ENCODE peak calls at places on chromosomes 3 and 15, in ten cellular contexts. R, S, O, U, I, B, W, P, E and H are unnamed samples.

GRCh38 chr3:98655666-98656065 is 62.3 kb upstream of the CPOX start:
- DNase-seq in E (no peak), P (no peak), W (peak; percentile 20), U (no peak), B (no peak), O (no peak), S (no peak), R (no peak), I (no peak), H (no peak)

GRCh38 chr15:68371160-68371559 is 60.8 kb downstream of the ITGA11 start:
- DNase-seq in B (no peak), E (no peak), I (no peak), U (no peak), O (no peak), S (no peak), P (no peak), R (peak; percentile 54), W (no peak), H (no peak)

GRCh38 chr3:22288756-22289155 is 537.7 kb upstream of the ZNF385D start:
- DNase-seq in U (no peak), E (no peak), P (no peak), I (no peak), W (no peak), O (no peak), R (no peak), B (no peak), S (no peak), H (no peak)

GRCh38 chr3:123104550-123104949 is 37.7 kb downstream of the PDIA5 start:
- DNase-seq in E (no peak), B (no peak), I (no peak), U (no peak), W (peak; percentile 83), P (no peak), R (no peak), O (no peak), S (no peak), H (peak; percentile 30)

GRCh38 chr3:152298393-152299242 is 29.9 kb downstream of the MBNL1 start:
- DNase-seq in P (no peak), U (no peak), S (peak; percentile 63), E (peak; percentile 50), O (peak; percentile 50), I (peak; percentile 63), R (peak; percentile 77), W (peak; percentile 96), B (peak; percentile 61), H (peak; percentile 95)

GRCh38 chr3:57130426-57131209 is 34.5 kb downstream of the IL17RD start:
- DNase-seq in U (no peak), B (peak; percentile 43), O (no peak), R (no peak), S (no peak), W (no peak), E (no peak), I (no peak), P (no peak), H (no peak)

GRCh38 chr3:146313411-146314111 is 62.7 kb upstream of the PLSCR4 start:
- DNase-seq in P (no peak), U (no peak), I (no peak), R (no peak), B (no peak), O (no peak), W (peak; percentile 90), E (no peak), S (no peak), H (peak; percentile 52)

GRCh38 chr3:143037867-143038266 is 36.5 kb downstream of the U2SURP start:
- DNase-seq in B (no peak), R (no peak), W (no peak), U (no peak), E (no peak), I (no peak), P (no peak), S (no peak), O (no peak), H (no peak)

GRCh38 chr3:124207873-124208473 is 216.0 kb upstream of the ROPN1 start:
- DNase-seq in P (no peak), W (no peak), I (no peak), E (no peak), B (no peak), U (no peak), S (no peak), R (no peak), O (no peak), H (no peak)

GRCh38 chr3:149571381-149571780 is 86.4 kb downstream of the WWTR1 start:
- DNase-seq in I (no peak), E (no peak), R (no peak), O (no peak), W (peak; percentile 28), S (no peak), B (no peak), U (no peak), P (no peak), H (no peak)

GRCh38 chr15:101051291-101052030 is 132.3 kb downstream of the LRRK1 start:
- DNase-seq in S (no peak), B (peak; percentile 13), P (no peak), W (no peak), I (no peak), O (no peak), R (no peak), E (no peak), U (no peak), H (no peak)

GRCh38 chr15:92634641-92635272 is 20.8 kb downstream of the FAM174B start:
- DNase-seq in O (no peak), B (no peak), E (no peak), P (no peak), I (no peak), U (no peak), W (no peak), S (no peak), R (no peak), H (no peak)

GRCh38 chr3:124315215-124316033 is 323.5 kb upstream of the ROPN1 start:
- DNase-seq in U (no peak), B (no peak), P (no peak), R (no peak), O (no peak), W (peak; percentile 69), I (no peak), E (no peak), S (no peak), H (no peak)

GRCh38 chr15:65620833-65621232 is 905 bp upstream of the SLC24A1 start:
- DNase-seq in E (no peak), W (no peak), U (no peak), I (no peak), O (no peak), S (no peak), P (no peak), B (no peak), R (no peak), H (no peak)

GRCh38 chr3:97815149-97815917 is 6.5 kb upstream of the CRYBG3 start:
- DNase-seq in U (no peak), W (peak; percentile 19), E (peak; percentile 13), O (no peak), B (no peak), P (peak; percentile 21), R (no peak), I (no peak), S (peak; percentile 54), H (no peak)

GRCh38 chr3:161038725-161039124 is 66.4 kb downstream of the B3GALNT1 start:
- DNase-seq in P (no peak), B (no peak), U (no peak), S (no peak), W (peak; percentile 54), I (no peak), R (no peak), O (no peak), E (no peak), H (no peak)

GRCh38 chr3:59425371-59425770 is 375.5 kb upstream of the CFAP20DC start:
- DNase-seq in P (no peak), I (no peak), E (no peak), R (no peak), O (no peak), S (no peak), W (peak; percentile 75), B (no peak), U (no peak), H (peak; percentile 82)

GRCh38 chr3:129530331-129530761 is 1.9 kb downstream of the RHO start:
- DNase-seq in P (no peak), U (no peak), I (no peak), R (no peak), S (no peak), B (no peak), O (no peak), W (peak; percentile 80), E (no peak), H (peak; percentile 8)

GRCh38 chr3:172666873-172667694 is 43.8 kb downstream of the NCEH1 start:
- DNase-seq in I (peak; percentile 59), S (peak; percentile 75), W (peak; percentile 85), E (peak; percentile 84), O (no peak), R (peak; percentile 67), U (peak; percentile 33), B (peak; percentile 76), P (peak; percentile 49), H (peak; percentile 70)

GRCh38 chr3:25604107-25604805 is 60.5 kb downstream of the TOP2B start:
- DNase-seq in O (no peak), I (no peak), E (no peak), P (no peak), R (no peak), S (no peak), W (peak; percentile 92), U (no peak), B (no peak), H (peak; percentile 33)

GRCh38 chr3:141151439-141151838 is 80.2 kb upstream of the PXYLP1 start:
- DNase-seq in B (no peak), O (no peak), W (peak; percentile 4), R (peak; percentile 30), I (no peak), U (no peak), E (no peak), S (no peak), P (no peak), H (no peak)

GRCh38 chr15:48447657-48448056 is 116.4 kb downstream of the DUT start:
- DNase-seq in E (no peak), I (no peak), O (no peak), U (no peak), W (peak; percentile 73), R (no peak), B (no peak), S (no peak), P (no peak), H (no peak)

GRCh38 chr15:56723787-56724186 is 9.5 kb downstream of the ZNF280D start:
- DNase-seq in W (no peak), B (no peak), O (no peak), S (no peak), I (no peak), P (no peak), R (no peak), E (no peak), U (no peak), H (no peak)

GRCh38 chr3:148943531-148944200 is 47.7 kb upstream of the GYG1 start:
- DNase-seq in S (peak; percentile 6), U (peak; percentile 47), I (no peak), E (no peak), R (peak; percentile 53), O (no peak), W (peak; percentile 97), P (no peak), B (no peak), H (peak; percentile 41)

GRCh38 chr3:102378216-102378615 is 56.6 kb upstream of the ZPLD1 start:
- DNase-seq in P (no peak), S (no peak), O (no peak), I (no peak), U (no peak), R (no peak), E (no peak), B (no peak), W (no peak), H (no peak)

GRCh38 chr3:17360991-17361390 is 381.4 kb downstream of the TBC1D5 start:
- DNase-seq in S (no peak), O (no peak), W (no peak), I (no peak), E (no peak), B (no peak), U (no peak), P (no peak), R (no peak), H (no peak)

GRCh38 chr3:123447749-123448502 is 964 bp downstream of the ADCY5 start:
- DNase-seq in S (peak; percentile 31), B (peak; percentile 33), I (peak; percentile 43), P (peak; percentile 10), R (no peak), U (no peak), O (no peak), W (peak; percentile 6), E (peak; percentile 11), H (no peak)

GRCh38 chr3:51391566-51392300 is 648 bp downstream of the RBM15B start:
- DNase-seq in U (peak; percentile 43), P (peak; percentile 38), B (no peak), S (peak; percentile 49), R (no peak), E (peak; percentile 32), I (peak; percentile 45), O (peak; percentile 73), W (peak; percentile 52), H (no peak)